ENCODE peak calls at places on chromosomes 16 and 17, in six cellular contexts. E, N, H, J, W and O are unnamed samples.

GRCh38 chr16:30628628-30629342 is 18.6 kb upstream of the ZNF689 start:
- DNase-seq in E (peak; percentile 81), N (no peak), H (peak; percentile 91), J (peak; percentile 75), W (peak; percentile 36), O (peak; percentile 43)

GRCh38 chr16:68426355-68426652 is 22.0 kb downstream of the SMPD3 start:
- DNase-seq in E (no peak), N (no peak), H (no peak), J (no peak), W (no peak), O (no peak)

GRCh38 chr17:47652570-47652969 is 2.9 kb downstream of the KPNB1 start:
- DNase-seq in E (peak; percentile 30), N (no peak), H (no peak), J (peak; percentile 46), W (no peak), O (no peak)

GRCh38 chr17:59617141-59617757 is 2.4 kb upstream of the CLTC start:
- DNase-seq in E (peak; percentile 49), N (peak; percentile 23), H (no peak), J (no peak), W (no peak), O (no peak)

GRCh38 chr16:54203384-54203783 is 83.2 kb downstream of the IRX3 start:
- DNase-seq in E (no peak), N (no peak), H (no peak), J (no peak), W (no peak), O (no peak)

GRCh38 chr17:72715906-72716572 is 376.4 kb downstream of the SLC39A11 start:
- DNase-seq in E (peak; percentile 61), N (peak; percentile 94), H (no peak), J (peak; percentile 97), W (peak; percentile 89), O (peak; percentile 68)

GRCh38 chr17:74853669-74854068 is 6.0 kb downstream of the GRIN2C start:
- DNase-seq in E (no peak), N (no peak), H (no peak), J (no peak), W (no peak), O (no peak)

GRCh38 chr16:17125671-17126070 is 345.1 kb downstream of the XYLT1 start:
- DNase-seq in E (peak; percentile 38), N (peak; percentile 36), H (no peak), J (no peak), W (peak; percentile 1), O (no peak)

GRCh38 chr16:74226361-74226979 is 70.1 kb upstream of the PSMD7 start:
- DNase-seq in E (peak; percentile 49), N (peak; percentile 4), H (no peak), J (peak; percentile 40), W (peak; percentile 2), O (no peak)

GRCh38 chr16:49158029-49158642 is 123.5 kb downstream of the CBLN1 start:
- DNase-seq in E (peak; percentile 71), N (peak; percentile 36), H (no peak), J (peak; percentile 22), W (no peak), O (no peak)

GRCh38 chr16:28264656-28265055 is 27.7 kb upstream of the SBK1 start:
- DNase-seq in E (no peak), N (no peak), H (no peak), J (peak; percentile 88), W (no peak), O (no peak)

GRCh38 chr17:61669522-61669921 is 78.5 kb upstream of the NACA2 start:
- DNase-seq in E (no peak), N (no peak), H (no peak), J (no peak), W (no peak), O (no peak)

GRCh38 chr16:740459-740763 is 386 bp downstream of the CIAO3 start:
- DNase-seq in E (no peak), N (no peak), H (no peak), J (no peak), W (no peak), O (no peak)

GRCh38 chr16:46853713-46854443 is 22.9 kb upstream of the C16orf87 start:
- DNase-seq in E (peak; percentile 90), N (peak; percentile 41), H (peak; percentile 42), J (peak; percentile 83), W (peak; percentile 59), O (peak; percentile 32)

GRCh38 chr17:46962374-46962790 is 16.7 kb downstream of the RPRML start:
- DNase-seq in E (peak; percentile 53), N (no peak), H (no peak), J (peak; percentile 83), W (no peak), O (no peak)

GRCh38 chr17:10046786-10047609 is 141.9 kb upstream of the RCVRN start:
- DNase-seq in E (no peak), N (no peak), H (no peak), J (no peak), W (no peak), O (no peak)

GRCh38 chr16:49592507-49593422 is 219.2 kb downstream of the C16orf78 start:
- DNase-seq in E (peak; percentile 81), N (no peak), H (peak; percentile 20), J (peak; percentile 41), W (no peak), O (no peak)

GRCh38 chr16:4290236-4290830 is 17.5 kb upstream of the TFAP4 start:
- DNase-seq in E (peak; percentile 97), N (peak; percentile 78), H (no peak), J (peak; percentile 85), W (peak; percentile 75), O (no peak)

GRCh38 chr17:1229354-1229890 is 40.8 kb upstream of the BHLHA9 start:
- DNase-seq in E (no peak), N (no peak), H (peak; percentile 33), J (no peak), W (no peak), O (no peak)

GRCh38 chr17:32161506-32162365 is 19.4 kb downstream of the RHOT1 start:
- DNase-seq in E (no peak), N (peak; percentile 81), H (no peak), J (peak; percentile 74), W (peak; percentile 90), O (no peak)

GRCh38 chr17:36133629-36134259 is 30.1 kb downstream of the CCL4 start:
- DNase-seq in E (no peak), N (no peak), H (no peak), J (peak; percentile 38), W (no peak), O (no peak)

GRCh38 chr17:50262001-50262794 is 12.1 kb upstream of the TMEM92 start:
- DNase-seq in E (no peak), N (no peak), H (no peak), J (no peak), W (no peak), O (no peak)

GRCh38 chr17:52064791-52065211 is 93.7 kb downstream of the CA10 start:
- DNase-seq in E (no peak), N (peak; percentile 80), H (no peak), J (no peak), W (no peak), O (no peak)

GRCh38 chr16:88804552-88805339 is 1.2 kb downstream of the CDT1 start:
- DNase-seq in E (peak; percentile 55), N (no peak), H (no peak), J (no peak), W (no peak), O (no peak)

GRCh38 chr16:2226245-2226793 is 2.9 kb downstream of the E4F1 start:
- DNase-seq in E (no peak), N (no peak), H (no peak), J (no peak), W (no peak), O (no peak)

GRCh38 chr17:78401246-78401645 is 22.8 kb downstream of the PGS1 start:
- DNase-seq in E (peak; percentile 51), N (peak; percentile 81), H (no peak), J (no peak), W (no peak), O (no peak)

GRCh38 chr17:64641499-64641898 is 20.6 kb downstream of the SMURF2 start:
- DNase-seq in E (peak; percentile 37), N (no peak), H (no peak), J (peak; percentile 75), W (peak; percentile 92), O (peak; percentile 78)

GRCh38 chr17:9343513-9343912 is 232.1 kb downstream of the STX8 start:
- DNase-seq in E (peak; percentile 83), N (no peak), H (no peak), J (peak; percentile 33), W (no peak), O (no peak)

GRCh38 chr16:12323007-12323699 is 346.6 kb downstream of the SNX29 start:
- DNase-seq in E (no peak), N (no peak), H (no peak), J (no peak), W (no peak), O (no peak)